ENCODE peak calls at places on chromosomes 7 and 10, in ten cellular contexts. One of them, this sample, is unnamed.

GRCh38 chr7:20542594-20542993 is 72.9 kb upstream of the ABCB5 start:
- DNase-seq in esophagus squamous epithelium: no peak
- DNase-seq in esophagus muscularis mucosa: no peak
- DNase-seq in heart left ventricle: no peak
- DNase-seq in ovary: no peak
- DNase-seq in suprapubic skin: no peak
- DNase-seq in Peyer's patch: no peak
- DNase-seq in H54: no peak
- DNase-seq in IMR-90: no peak
- DNase-seq in body of pancreas: no peak
- DNase-seq in this sample: no peak

GRCh38 chr7:78141533-78142281 is 343.1 kb downstream of the PHTF2 start:
- DNase-seq in esophagus muscularis mucosa: no peak
- DNase-seq in esophagus squamous epithelium: no peak
- DNase-seq in body of pancreas: no peak
- DNase-seq in IMR-90: peak; percentile 88
- DNase-seq in suprapubic skin: no peak
- DNase-seq in heart left ventricle: no peak
- DNase-seq in Peyer's patch: no peak
- DNase-seq in ovary: no peak
- DNase-seq in H54: peak; percentile 18
- DNase-seq in this sample: no peak

GRCh38 chr10:96991313-96991841 is 159.3 kb downstream of the LCOR start:
- DNase-seq in suprapubic skin: no peak
- DNase-seq in ovary: no peak
- DNase-seq in H54: peak; percentile 67
- DNase-seq in esophagus muscularis mucosa: no peak
- DNase-seq in IMR-90: peak; percentile 90
- DNase-seq in body of pancreas: no peak
- DNase-seq in Peyer's patch: no peak
- DNase-seq in heart left ventricle: no peak
- DNase-seq in esophagus squamous epithelium: no peak
- DNase-seq in this sample: no peak

GRCh38 chr7:22586806-22587180 is 86.8 kb upstream of the STEAP1B start:
- DNase-seq in IMR-90: peak; percentile 66
- DNase-seq in body of pancreas: no peak
- DNase-seq in esophagus squamous epithelium: no peak
- DNase-seq in heart left ventricle: no peak
- DNase-seq in Peyer's patch: no peak
- DNase-seq in suprapubic skin: no peak
- DNase-seq in esophagus muscularis mucosa: no peak
- DNase-seq in ovary: no peak
- DNase-seq in H54: no peak
- DNase-seq in this sample: no peak

GRCh38 chr10:131418686-131419085 is 107.2 kb upstream of the TCERG1L start:
- DNase-seq in esophagus muscularis mucosa: no peak
- DNase-seq in suprapubic skin: no peak
- DNase-seq in ovary: no peak
- DNase-seq in esophagus squamous epithelium: no peak
- DNase-seq in Peyer's patch: no peak
- DNase-seq in heart left ventricle: no peak
- DNase-seq in IMR-90: no peak
- DNase-seq in H54: no peak
- DNase-seq in body of pancreas: no peak
- DNase-seq in this sample: no peak

GRCh38 chr10:5478694-5479305 is 20.6 kb downstream of the CALML5 start:
- DNase-seq in Peyer's patch: peak; percentile 33
- DNase-seq in suprapubic skin: no peak
- DNase-seq in IMR-90: no peak
- DNase-seq in esophagus muscularis mucosa: no peak
- DNase-seq in heart left ventricle: no peak
- DNase-seq in body of pancreas: no peak
- DNase-seq in esophagus squamous epithelium: no peak
- DNase-seq in ovary: no peak
- DNase-seq in H54: no peak
- DNase-seq in this sample: no peak

GRCh38 chr7:36021917-36022550 is 131.0 kb upstream of the EEPD1 start:
- DNase-seq in heart left ventricle: no peak
- DNase-seq in Peyer's patch: no peak
- DNase-seq in body of pancreas: no peak
- DNase-seq in ovary: peak; percentile 36
- DNase-seq in IMR-90: no peak
- DNase-seq in suprapubic skin: no peak
- DNase-seq in H54: no peak
- DNase-seq in esophagus squamous epithelium: no peak
- DNase-seq in esophagus muscularis mucosa: no peak
- DNase-seq in this sample: no peak

GRCh38 chr7:20783716-20784310 is 2.9 kb downstream of the SP8 start:
- DNase-seq in IMR-90: no peak
- DNase-seq in heart left ventricle: no peak
- DNase-seq in esophagus squamous epithelium: no peak
- DNase-seq in ovary: no peak
- DNase-seq in body of pancreas: peak; percentile 34
- DNase-seq in Peyer's patch: no peak
- DNase-seq in suprapubic skin: no peak
- DNase-seq in esophagus muscularis mucosa: no peak
- DNase-seq in H54: no peak
- DNase-seq in this sample: peak; percentile 68

GRCh38 chr7:2582006-2582735 is 23.4 kb downstream of the IQCE start:
- DNase-seq in IMR-90: no peak
- DNase-seq in esophagus squamous epithelium: no peak
- DNase-seq in body of pancreas: no peak
- DNase-seq in suprapubic skin: no peak
- DNase-seq in Peyer's patch: no peak
- DNase-seq in heart left ventricle: no peak
- DNase-seq in esophagus muscularis mucosa: no peak
- DNase-seq in ovary: no peak
- DNase-seq in H54: no peak
- DNase-seq in this sample: no peak

GRCh38 chr7:47724335-47724982 is 142.5 kb upstream of the TNS3 start:
- DNase-seq in heart left ventricle: peak; percentile 12
- DNase-seq in ovary: no peak
- DNase-seq in Peyer's patch: no peak
- DNase-seq in suprapubic skin: no peak
- DNase-seq in esophagus muscularis mucosa: no peak
- DNase-seq in H54: peak; percentile 54
- DNase-seq in body of pancreas: no peak
- DNase-seq in esophagus squamous epithelium: no peak
- DNase-seq in IMR-90: peak; percentile 96
- DNase-seq in this sample: no peak

GRCh38 chr10:103478671-103479070 is 369 bp downstream of the CALHM3 start:
- DNase-seq in heart left ventricle: no peak
- DNase-seq in Peyer's patch: no peak
- DNase-seq in esophagus squamous epithelium: no peak
- DNase-seq in H54: no peak
- DNase-seq in suprapubic skin: no peak
- DNase-seq in IMR-90: no peak
- DNase-seq in esophagus muscularis mucosa: no peak
- DNase-seq in ovary: no peak
- DNase-seq in body of pancreas: no peak
- DNase-seq in this sample: no peak

GRCh38 chr10:77873558-77874380 is 52.8 kb downstream of the DLG5 start:
- DNase-seq in esophagus squamous epithelium: no peak
- DNase-seq in Peyer's patch: peak; percentile 81
- DNase-seq in esophagus muscularis mucosa: no peak
- DNase-seq in body of pancreas: peak; percentile 40
- DNase-seq in H54: peak; percentile 94
- DNase-seq in ovary: peak; percentile 60
- DNase-seq in suprapubic skin: no peak
- DNase-seq in heart left ventricle: no peak
- DNase-seq in IMR-90: peak; percentile 42
- DNase-seq in this sample: no peak

GRCh38 chr7:128833939-128834310 is 3.7 kb downstream of the FLNC start:
- DNase-seq in body of pancreas: no peak
- DNase-seq in esophagus muscularis mucosa: no peak
- DNase-seq in ovary: no peak
- DNase-seq in heart left ventricle: no peak
- DNase-seq in esophagus squamous epithelium: no peak
- DNase-seq in IMR-90: no peak
- DNase-seq in suprapubic skin: no peak
- DNase-seq in Peyer's patch: no peak
- DNase-seq in H54: peak; percentile 43
- DNase-seq in this sample: no peak

GRCh38 chr7:128833148-128833938 is 3.1 kb downstream of the FLNC start:
- DNase-seq in ovary: peak; percentile 68
- DNase-seq in suprapubic skin: no peak
- DNase-seq in esophagus squamous epithelium: no peak
- DNase-seq in IMR-90: peak; percentile 88
- DNase-seq in body of pancreas: no peak
- DNase-seq in H54: peak; percentile 59
- DNase-seq in esophagus muscularis mucosa: no peak
- DNase-seq in Peyer's patch: no peak
- DNase-seq in heart left ventricle: peak; percentile 80
- DNase-seq in this sample: no peak

GRCh38 chr7:128831178-128831993 is 1.2 kb downstream of the FLNC start:
- DNase-seq in body of pancreas: no peak
- DNase-seq in suprapubic skin: no peak
- DNase-seq in esophagus squamous epithelium: no peak
- DNase-seq in heart left ventricle: peak; percentile 72
- DNase-seq in IMR-90: peak; percentile 68
- DNase-seq in Peyer's patch: no peak
- DNase-seq in H54: peak; percentile 44
- DNase-seq in ovary: peak; percentile 43
- DNase-seq in esophagus muscularis mucosa: no peak
- DNase-seq in this sample: no peak

GRCh38 chr7:128832880-128833147 is 2.6 kb downstream of the FLNC start:
- DNase-seq in IMR-90: no peak
- DNase-seq in Peyer's patch: no peak
- DNase-seq in H54: no peak
- DNase-seq in ovary: no peak
- DNase-seq in esophagus muscularis mucosa: no peak
- DNase-seq in body of pancreas: no peak
- DNase-seq in heart left ventricle: no peak
- DNase-seq in suprapubic skin: no peak
- DNase-seq in esophagus squamous epithelium: no peak
- DNase-seq in this sample: no peak

GRCh38 chr7:128831994-128832879 is 2.0 kb downstream of the FLNC start:
- DNase-seq in IMR-90: peak; percentile 30
- DNase-seq in suprapubic skin: no peak
- DNase-seq in heart left ventricle: peak; percentile 65
- DNase-seq in H54: peak; percentile 41
- DNase-seq in Peyer's patch: no peak
- DNase-seq in ovary: peak; percentile 44
- DNase-seq in body of pancreas: no peak
- DNase-seq in esophagus muscularis mucosa: no peak
- DNase-seq in esophagus squamous epithelium: no peak
- DNase-seq in this sample: peak; percentile 12
- TF ChIP-seq POLR2A in IMR-90: no peak
- TF ChIP-seq POLR2A in suprapubic skin: no peak
- TF ChIP-seq POLR2A in heart left ventricle: peak; percentile 24
- TF ChIP-seq POLR2A in H54: no peak
- TF ChIP-seq POLR2A in Peyer's patch: no peak
- TF ChIP-seq POLR2A in ovary: no peak
- TF ChIP-seq POLR2A in body of pancreas: no peak
- TF ChIP-seq POLR2A in esophagus muscularis mucosa: no peak
- TF ChIP-seq POLR2A in esophagus squamous epithelium: no peak
- TF ChIP-seq POLR2A in this sample: no peak

DNA sequence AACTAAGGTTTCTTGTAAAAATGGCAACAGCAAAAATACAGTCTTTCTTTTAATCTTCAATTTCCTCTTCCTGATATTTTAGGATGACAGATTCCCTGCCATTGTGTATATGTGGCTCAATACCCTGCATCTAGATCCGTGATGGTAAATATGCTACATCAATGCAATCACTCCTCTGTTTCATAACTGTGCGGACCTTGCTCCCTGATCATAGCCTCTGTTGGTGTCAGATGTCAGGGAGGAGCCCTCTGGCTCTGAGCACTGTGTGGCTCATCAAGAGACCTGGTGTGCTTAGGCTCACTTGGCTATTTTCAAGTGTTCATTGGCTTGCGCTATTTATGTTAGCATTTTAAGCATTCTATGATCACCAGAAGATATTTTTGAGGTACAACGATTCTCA is 33.0 kb upstream of the AGR3 start:
- DNase-seq in Peyer's patch: peak; percentile 80
- DNase-seq in body of pancreas: no peak
- DNase-seq in H54: no peak
- DNase-seq in IMR-90: no peak
- DNase-seq in ovary: no peak
- DNase-seq in suprapubic skin: no peak
- DNase-seq in heart left ventricle: no peak
- DNase-seq in esophagus muscularis mucosa: no peak
- DNase-seq in esophagus squamous epithelium: no peak
- DNase-seq in this sample: no peak
- TF ChIP-seq POLR2A in Peyer's patch: no peak
- TF ChIP-seq POLR2A in body of pancreas: no peak
- TF ChIP-seq POLR2A in H54: no peak
- TF ChIP-seq POLR2A in IMR-90: no peak
- TF ChIP-seq POLR2A in ovary: no peak
- TF ChIP-seq POLR2A in suprapubic skin: no peak
- TF ChIP-seq POLR2A in heart left ventricle: no peak
- TF ChIP-seq POLR2A in esophagus muscularis mucosa: no peak
- TF ChIP-seq POLR2A in esophagus squamous epithelium: no peak
- TF ChIP-seq POLR2A in this sample: no peak

GRCh38 chr10:49058341-49059255 is 56.7 kb downstream of the VSTM4 start:
- DNase-seq in ovary: peak; percentile 68
- DNase-seq in suprapubic skin: peak; percentile 69
- DNase-seq in H54: no peak
- DNase-seq in Peyer's patch: no peak
- DNase-seq in body of pancreas: no peak
- DNase-seq in esophagus squamous epithelium: no peak
- DNase-seq in heart left ventricle: peak; percentile 54
- DNase-seq in esophagus muscularis mucosa: peak; percentile 83
- DNase-seq in IMR-90: no peak
- DNase-seq in this sample: no peak
- TF ChIP-seq POLR2A in ovary: no peak
- TF ChIP-seq POLR2A in suprapubic skin: no peak
- TF ChIP-seq POLR2A in H54: no peak
- TF ChIP-seq POLR2A in Peyer's patch: no peak
- TF ChIP-seq POLR2A in body of pancreas: no peak
- TF ChIP-seq POLR2A in esophagus squamous epithelium: no peak
- TF ChIP-seq POLR2A in heart left ventricle: no peak
- TF ChIP-seq POLR2A in esophagus muscularis mucosa: no peak
- TF ChIP-seq POLR2A in IMR-90: no peak
- TF ChIP-seq POLR2A in this sample: no peak

DNA sequence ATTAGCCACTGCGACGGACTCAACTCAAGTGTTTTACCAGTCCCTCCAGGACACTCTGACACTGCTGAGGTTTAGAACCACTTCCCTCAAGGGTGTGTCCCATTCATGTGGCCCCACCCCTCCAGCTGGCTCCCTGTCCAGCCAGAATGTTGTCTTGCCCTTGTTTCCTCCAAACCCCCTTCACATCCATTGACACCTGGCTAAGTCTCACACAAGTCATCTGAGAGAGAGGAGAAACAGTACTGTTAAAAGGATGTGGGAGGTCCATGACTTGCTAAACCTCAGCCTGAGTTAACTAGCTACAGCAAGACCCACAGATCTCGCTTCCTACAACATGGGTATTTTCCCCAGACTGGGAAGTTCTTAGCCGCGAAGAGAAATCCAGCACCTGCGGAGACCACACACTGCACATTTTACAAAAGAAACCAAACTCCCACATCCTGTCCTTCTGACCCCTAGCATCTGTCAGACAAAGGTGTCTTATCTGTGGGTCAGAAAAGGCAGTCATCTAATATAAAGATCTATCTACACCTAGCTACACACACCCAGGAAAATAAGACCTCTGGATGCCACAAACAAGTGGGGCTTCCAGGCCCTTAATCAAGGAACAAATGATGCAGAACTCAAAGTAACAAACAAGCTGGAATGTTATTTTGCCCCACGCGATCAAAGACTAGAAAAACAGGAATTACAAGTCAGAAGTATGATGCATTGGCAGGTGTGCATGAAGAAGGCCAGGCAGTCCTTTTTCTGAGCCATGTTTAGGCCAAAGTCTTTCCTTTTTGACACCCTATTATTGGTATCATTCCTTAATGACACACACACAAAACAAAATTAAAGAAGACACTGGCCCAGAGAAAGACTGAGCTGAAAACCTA is 13.9 kb downstream of the OSBPL3 start:
- DNase-seq in esophagus squamous epithelium: no peak
- DNase-seq in esophagus muscularis mucosa: no peak
- DNase-seq in ovary: no peak
- DNase-seq in heart left ventricle: no peak
- DNase-seq in IMR-90: peak; percentile 15
- DNase-seq in H54: no peak
- DNase-seq in body of pancreas: peak; percentile 18
- DNase-seq in suprapubic skin: no peak
- DNase-seq in Peyer's patch: peak; percentile 75
- DNase-seq in this sample: peak; percentile 22
- TF ChIP-seq POLR2A in esophagus squamous epithelium: no peak
- TF ChIP-seq POLR2A in esophagus muscularis mucosa: no peak
- TF ChIP-seq POLR2A in ovary: no peak
- TF ChIP-seq POLR2A in heart left ventricle: no peak
- TF ChIP-seq POLR2A in IMR-90: no peak
- TF ChIP-seq POLR2A in H54: no peak
- TF ChIP-seq POLR2A in body of pancreas: no peak
- TF ChIP-seq POLR2A in suprapubic skin: no peak
- TF ChIP-seq POLR2A in Peyer's patch: no peak
- TF ChIP-seq POLR2A in this sample: no peak

This sample was measured in erythroblast.